ENCODE peak calls at places on chromosomes 2 and 18, in eight cellular contexts. U is fibroblast of pulmonary artery, B is WTC11, N is GM13976, L is NCI-H446, J is GOT3, M is fibroblast of the conjunctiva, S is AG08395. Y is an unnamed sample.

GRCh38 chr2:233178994-233179847 is 72.3 kb upstream of the ATG16L1 start:
- DNase-seq in U (no peak), B (no peak), N (no peak), L (peak), J (no peak), M (no peak), S (no peak), Y (peak)

GRCh38 chr2:57877811-57878572 is 168.6 kb upstream of the VRK2 start:
- DNase-seq in U (no peak), B (no peak), N (no peak), L (peak), J (no peak), M (no peak), S (no peak), Y (no peak)

GRCh38 chr2:132517386-132517785 is 100.8 kb downstream of the GPR39 start:
- DNase-seq in U (no peak), B (no peak), N (no peak), L (no peak), J (no peak), M (no peak), S (no peak), Y (no peak)

GRCh38 chr2:75465317-75465998 is 95.3 kb downstream of the EVA1A start:
- DNase-seq in U (peak), B (no peak), N (no peak), L (peak), J (no peak), M (peak), S (peak), Y (peak)

GRCh38 chr2:235793163-235793752 is 299.4 kb downstream of the AGAP1 start:
- DNase-seq in U (peak), B (peak), N (no peak), L (no peak), J (no peak), M (no peak), S (peak), Y (peak)

GRCh38 chr2:168119519-168120141 is 127.8 kb downstream of the STK39 start:
- DNase-seq in U (peak), B (no peak), N (no peak), L (peak), J (no peak), M (peak), S (peak), Y (no peak)

GRCh38 chr2:54957321-54957999 is 92.8 kb downstream of the RTN4 start:
- DNase-seq in U (no peak), B (peak), N (no peak), L (no peak), J (no peak), M (no peak), S (no peak), Y (no peak)

GRCh38 chr2:204585930-204586329 is 40.7 kb downstream of the PARD3B start:
- DNase-seq in U (no peak), B (no peak), N (no peak), L (no peak), J (no peak), M (no peak), S (no peak), Y (peak)

GRCh38 chr2:239721531-239721930 is 303.6 kb downstream of the NDUFA10 start:
- DNase-seq in U (no peak), B (no peak), N (no peak), L (no peak), J (no peak), M (no peak), S (no peak), Y (no peak)

GRCh38 chr2:67311536-67311935 is 85.6 kb upstream of the ETAA1 start:
- DNase-seq in U (peak), B (no peak), N (no peak), L (peak), J (no peak), M (peak), S (peak), Y (peak)

GRCh38 chr2:121694398-121695178 is 42.1 kb downstream of the NIFK start:
- DNase-seq in U (peak), B (no peak), N (no peak), L (no peak), J (no peak), M (no peak), S (no peak), Y (peak)

GRCh38 chr2:109513749-109514588 is 99.8 kb downstream of the SEPTIN10 start:
- DNase-seq in U (peak), B (no peak), N (peak), L (no peak), J (peak), M (peak), S (peak), Y (peak)

GRCh38 chr18:47985837-47986236 is 55.4 kb upstream of the SMAD2 start:
- DNase-seq in U (no peak), B (no peak), N (no peak), L (no peak), J (no peak), M (no peak), S (no peak), Y (no peak)

GRCh38 chr18:76558881-76559667 is 64.0 kb upstream of the ZNF516 start:
- DNase-seq in U (no peak), B (no peak), N (no peak), L (no peak), J (no peak), M (no peak), S (no peak), Y (no peak)

GRCh38 chr18:58776084-58776483 is 88.6 kb upstream of the ZNF532 start:
- DNase-seq in U (peak), B (no peak), N (no peak), L (peak), J (no peak), M (no peak), S (no peak), Y (no peak)

GRCh38 chr2:28979576-28980366 is 1.3 kb upstream of the TOGARAM2 start:
- DNase-seq in U (no peak), B (no peak), N (no peak), L (no peak), J (no peak), M (no peak), S (no peak), Y (no peak)

GRCh38 chr2:168490015-168490874 is 34.2 kb downstream of the CERS6 start:
- DNase-seq in U (peak), B (no peak), N (peak), L (no peak), J (no peak), M (peak), S (peak), Y (peak)

GRCh38 chr18:39037925-39038324 is 1472.3 kb upstream of the CELF4 start:
- DNase-seq in U (no peak), B (no peak), N (no peak), L (peak), J (no peak), M (no peak), S (no peak), Y (no peak)

Y was measured in MG63.